ENCODE peak calls at places on chromosome 15, in nine cellular contexts. One of them, this sample, is unnamed.
A peak's percentile ranks its signal among the peaks of the same experiment; 100 is the strongest.

GRCh38 chr15:36883705-36884355 is 216.5 kb downstream of the MEIS2 start:
- DNase-seq in GM19239: peak; percentile 71
- DNase-seq in progenitor cell of endocrine pancreas: peak; percentile 76
- DNase-seq in GM18507: peak; percentile 47
- DNase-seq in CD8-positive, alpha-beta memory T cell: peak; percentile 18
- DNase-seq in activated B cell treated with CpG ODN at 0.5 μM for 24 hours: peak; percentile 23
- DNase-seq in glutamatergic neuron: peak; percentile 94
- DNase-seq in GM20000: peak; percentile 87
- DNase-seq in tibial nerve: peak; percentile 67
- DNase-seq in this sample: no peak

GRCh38 chr15:47813985-47814384 is 96.7 kb downstream of the SEMA6D start:
- DNase-seq in GM18507: peak; percentile 18
- DNase-seq in glutamatergic neuron: no peak
- DNase-seq in GM19239: peak; percentile 23
- DNase-seq in GM20000: peak; percentile 68
- DNase-seq in progenitor cell of endocrine pancreas: no peak
- DNase-seq in tibial nerve: no peak
- DNase-seq in CD8-positive, alpha-beta memory T cell: no peak
- DNase-seq in activated B cell treated with CpG ODN at 0.5 μM for 24 hours: no peak
- DNase-seq in this sample: no peak

GRCh38 chr15:62110000-62110851 is 43.4 kb downstream of the C2CD4A start:
- DNase-seq in glutamatergic neuron: peak; percentile 40
- DNase-seq in tibial nerve: no peak
- DNase-seq in GM20000: no peak
- DNase-seq in GM18507: no peak
- DNase-seq in GM19239: no peak
- DNase-seq in progenitor cell of endocrine pancreas: no peak
- DNase-seq in CD8-positive, alpha-beta memory T cell: no peak
- DNase-seq in activated B cell treated with CpG ODN at 0.5 μM for 24 hours: no peak
- DNase-seq in this sample: peak; percentile 85

GRCh38 chr15:59438891-59439290 is 905 bp downstream of the FAM81A start:
- DNase-seq in activated B cell treated with CpG ODN at 0.5 μM for 24 hours: no peak
- DNase-seq in GM18507: no peak
- DNase-seq in tibial nerve: no peak
- DNase-seq in glutamatergic neuron: no peak
- DNase-seq in progenitor cell of endocrine pancreas: no peak
- DNase-seq in GM19239: no peak
- DNase-seq in GM20000: no peak
- DNase-seq in CD8-positive, alpha-beta memory T cell: no peak
- DNase-seq in this sample: peak; percentile 77

GRCh38 chr15:49225572-49226281 is 55.7 kb downstream of the GALK2 start:
- DNase-seq in glutamatergic neuron: peak; percentile 62
- DNase-seq in GM18507: no peak
- DNase-seq in tibial nerve: no peak
- DNase-seq in GM20000: no peak
- DNase-seq in progenitor cell of endocrine pancreas: no peak
- DNase-seq in GM19239: no peak
- DNase-seq in activated B cell treated with CpG ODN at 0.5 μM for 24 hours: no peak
- DNase-seq in CD8-positive, alpha-beta memory T cell: no peak
- DNase-seq in this sample: no peak

GRCh38 chr15:49290204-49290603 is 120.2 kb downstream of the GALK2 start:
- DNase-seq in activated B cell treated with CpG ODN at 0.5 μM for 24 hours: no peak
- DNase-seq in tibial nerve: no peak
- DNase-seq in GM20000: no peak
- DNase-seq in GM18507: no peak
- DNase-seq in CD8-positive, alpha-beta memory T cell: no peak
- DNase-seq in progenitor cell of endocrine pancreas: no peak
- DNase-seq in GM19239: no peak
- DNase-seq in glutamatergic neuron: no peak
- DNase-seq in this sample: no peak

GRCh38 chr15:91975241-91975978 is 121.9 kb downstream of the SLCO3A1 start:
- DNase-seq in glutamatergic neuron: no peak
- DNase-seq in CD8-positive, alpha-beta memory T cell: no peak
- DNase-seq in GM19239: no peak
- DNase-seq in GM18507: no peak
- DNase-seq in GM20000: no peak
- DNase-seq in activated B cell treated with CpG ODN at 0.5 μM for 24 hours: no peak
- DNase-seq in progenitor cell of endocrine pancreas: no peak
- DNase-seq in tibial nerve: no peak
- DNase-seq in this sample: no peak

GRCh38 chr15:38553071-38553470 is 11.5 kb downstream of the RASGRP1 start:
- DNase-seq in GM20000: no peak
- DNase-seq in glutamatergic neuron: no peak
- DNase-seq in CD8-positive, alpha-beta memory T cell: no peak
- DNase-seq in GM19239: no peak
- DNase-seq in progenitor cell of endocrine pancreas: no peak
- DNase-seq in GM18507: no peak
- DNase-seq in tibial nerve: no peak
- DNase-seq in activated B cell treated with CpG ODN at 0.5 μM for 24 hours: no peak
- DNase-seq in this sample: no peak

GRCh38 chr15:69328739-69329138 is 30.0 kb downstream of the PAQR5 start:
- DNase-seq in GM18507: no peak
- DNase-seq in tibial nerve: no peak
- DNase-seq in glutamatergic neuron: no peak
- DNase-seq in progenitor cell of endocrine pancreas: no peak
- DNase-seq in CD8-positive, alpha-beta memory T cell: no peak
- DNase-seq in GM20000: no peak
- DNase-seq in activated B cell treated with CpG ODN at 0.5 μM for 24 hours: no peak
- DNase-seq in GM19239: no peak
- DNase-seq in this sample: no peak

GRCh38 chr15:64825081-64825430 is 391 bp downstream of the PIF1 start:
- DNase-seq in GM20000: no peak
- DNase-seq in tibial nerve: no peak
- DNase-seq in progenitor cell of endocrine pancreas: no peak
- DNase-seq in GM18507: no peak
- DNase-seq in GM19239: no peak
- DNase-seq in CD8-positive, alpha-beta memory T cell: no peak
- DNase-seq in activated B cell treated with CpG ODN at 0.5 μM for 24 hours: no peak
- DNase-seq in glutamatergic neuron: no peak
- DNase-seq in this sample: no peak

GRCh38 chr15:47609693-47610092 is 107.6 kb upstream of the SEMA6D start:
- DNase-seq in glutamatergic neuron: no peak
- DNase-seq in tibial nerve: no peak
- DNase-seq in GM19239: no peak
- DNase-seq in CD8-positive, alpha-beta memory T cell: no peak
- DNase-seq in GM18507: no peak
- DNase-seq in GM20000: no peak
- DNase-seq in activated B cell treated with CpG ODN at 0.5 μM for 24 hours: no peak
- DNase-seq in progenitor cell of endocrine pancreas: no peak
- DNase-seq in this sample: no peak

GRCh38 chr15:30062881-30063280 is 19.9 kb upstream of the GOLGA8J start:
- DNase-seq in GM20000: no peak
- DNase-seq in GM18507: no peak
- DNase-seq in progenitor cell of endocrine pancreas: no peak
- DNase-seq in glutamatergic neuron: no peak
- DNase-seq in activated B cell treated with CpG ODN at 0.5 μM for 24 hours: no peak
- DNase-seq in CD8-positive, alpha-beta memory T cell: no peak
- DNase-seq in GM19239: no peak
- DNase-seq in tibial nerve: no peak
- DNase-seq in this sample: no peak

GRCh38 chr15:82043726-82044372 is 2.0 kb downstream of the MEX3B start:
- DNase-seq in CD8-positive, alpha-beta memory T cell: no peak
- DNase-seq in tibial nerve: no peak
- DNase-seq in glutamatergic neuron: peak; percentile 35
- DNase-seq in GM18507: no peak
- DNase-seq in progenitor cell of endocrine pancreas: no peak
- DNase-seq in activated B cell treated with CpG ODN at 0.5 μM for 24 hours: no peak
- DNase-seq in GM19239: no peak
- DNase-seq in GM20000: no peak
- DNase-seq in this sample: no peak

GRCh38 chr15:40108061-40108854 is 421 bp downstream of the BMF start:
- DNase-seq in CD8-positive, alpha-beta memory T cell: no peak
- DNase-seq in glutamatergic neuron: peak; percentile 38
- DNase-seq in GM20000: peak; percentile 56
- DNase-seq in activated B cell treated with CpG ODN at 0.5 μM for 24 hours: no peak
- DNase-seq in GM19239: no peak
- DNase-seq in tibial nerve: no peak
- DNase-seq in GM18507: no peak
- DNase-seq in progenitor cell of endocrine pancreas: no peak
- DNase-seq in this sample: no peak

GRCh38 chr15:60426870-60427528 is 29.2 kb upstream of the ANXA2 start:
- DNase-seq in tibial nerve: no peak
- DNase-seq in activated B cell treated with CpG ODN at 0.5 μM for 24 hours: no peak
- DNase-seq in progenitor cell of endocrine pancreas: no peak
- DNase-seq in GM18507: no peak
- DNase-seq in GM20000: no peak
- DNase-seq in CD8-positive, alpha-beta memory T cell: no peak
- DNase-seq in glutamatergic neuron: no peak
- DNase-seq in GM19239: no peak
- DNase-seq in this sample: no peak

GRCh38 chr15:76337047-76337738 is 620 bp downstream of the ISL2 start:
- DNase-seq in progenitor cell of endocrine pancreas: no peak
- DNase-seq in CD8-positive, alpha-beta memory T cell: peak; percentile 17
- DNase-seq in tibial nerve: no peak
- DNase-seq in GM18507: no peak
- DNase-seq in activated B cell treated with CpG ODN at 0.5 μM for 24 hours: no peak
- DNase-seq in glutamatergic neuron: no peak
- DNase-seq in GM20000: peak; percentile 43
- DNase-seq in GM19239: peak; percentile 20
- DNase-seq in this sample: no peak

GRCh38 chr15:85616549-85616948 is 178.2 kb downstream of the KLHL25 start:
- DNase-seq in glutamatergic neuron: no peak
- DNase-seq in GM19239: no peak
- DNase-seq in GM20000: no peak
- DNase-seq in tibial nerve: no peak
- DNase-seq in activated B cell treated with CpG ODN at 0.5 μM for 24 hours: no peak
- DNase-seq in GM18507: no peak
- DNase-seq in CD8-positive, alpha-beta memory T cell: no peak
- DNase-seq in progenitor cell of endocrine pancreas: no peak
- DNase-seq in this sample: no peak

GRCh38 chr15:95129589-95129988 is 898.2 kb downstream of the MCTP2 start:
- DNase-seq in tibial nerve: no peak
- DNase-seq in GM19239: no peak
- DNase-seq in CD8-positive, alpha-beta memory T cell: no peak
- DNase-seq in glutamatergic neuron: no peak
- DNase-seq in activated B cell treated with CpG ODN at 0.5 μM for 24 hours: no peak
- DNase-seq in progenitor cell of endocrine pancreas: no peak
- DNase-seq in GM20000: no peak
- DNase-seq in GM18507: no peak
- DNase-seq in this sample: no peak

GRCh38 chr15:63372018-63372705 is 9.5 kb downstream of the CA12 start:
- DNase-seq in GM20000: no peak
- DNase-seq in GM19239: no peak
- DNase-seq in glutamatergic neuron: no peak
- DNase-seq in CD8-positive, alpha-beta memory T cell: no peak
- DNase-seq in tibial nerve: no peak
- DNase-seq in progenitor cell of endocrine pancreas: no peak
- DNase-seq in GM18507: no peak
- DNase-seq in activated B cell treated with CpG ODN at 0.5 μM for 24 hours: no peak
- DNase-seq in this sample: no peak

GRCh38 chr15:47820047-47820779 is 102.9 kb downstream of the SEMA6D start:
- DNase-seq in GM19239: no peak
- DNase-seq in GM20000: no peak
- DNase-seq in CD8-positive, alpha-beta memory T cell: no peak
- DNase-seq in progenitor cell of endocrine pancreas: no peak
- DNase-seq in activated B cell treated with CpG ODN at 0.5 μM for 24 hours: no peak
- DNase-seq in GM18507: no peak
- DNase-seq in glutamatergic neuron: no peak
- DNase-seq in tibial nerve: no peak
- DNase-seq in this sample: no peak

GRCh38 chr15:89743594-89743993 is 7.5 kb downstream of the MESP1 start:
- DNase-seq in glutamatergic neuron: no peak
- DNase-seq in activated B cell treated with CpG ODN at 0.5 μM for 24 hours: no peak
- DNase-seq in GM19239: no peak
- DNase-seq in GM20000: no peak
- DNase-seq in CD8-positive, alpha-beta memory T cell: no peak
- DNase-seq in tibial nerve: no peak
- DNase-seq in GM18507: no peak
- DNase-seq in progenitor cell of endocrine pancreas: no peak
- DNase-seq in this sample: no peak

GRCh38 chr15:31269961-31270575 is 56.6 kb upstream of the KLF13 start:
- DNase-seq in GM18507: no peak
- DNase-seq in GM19239: no peak
- DNase-seq in progenitor cell of endocrine pancreas: no peak
- DNase-seq in glutamatergic neuron: no peak
- DNase-seq in GM20000: no peak
- DNase-seq in CD8-positive, alpha-beta memory T cell: no peak
- DNase-seq in tibial nerve: no peak
- DNase-seq in activated B cell treated with CpG ODN at 0.5 μM for 24 hours: no peak
- DNase-seq in this sample: peak; percentile 37

GRCh38 chr15:49589030-49589429 is 31.6 kb downstream of the FAM227B start:
- DNase-seq in glutamatergic neuron: no peak
- DNase-seq in GM18507: no peak
- DNase-seq in CD8-positive, alpha-beta memory T cell: no peak
- DNase-seq in activated B cell treated with CpG ODN at 0.5 μM for 24 hours: no peak
- DNase-seq in GM20000: peak; percentile 6
- DNase-seq in progenitor cell of endocrine pancreas: no peak
- DNase-seq in GM19239: peak; percentile 0
- DNase-seq in tibial nerve: no peak
- DNase-seq in this sample: no peak

GRCh38 chr15:82890338-82891024 is 62.0 kb downstream of the HOMER2 start:
- DNase-seq in GM18507: no peak
- DNase-seq in tibial nerve: no peak
- DNase-seq in activated B cell treated with CpG ODN at 0.5 μM for 24 hours: no peak
- DNase-seq in CD8-positive, alpha-beta memory T cell: no peak
- DNase-seq in GM19239: no peak
- DNase-seq in progenitor cell of endocrine pancreas: no peak
- DNase-seq in glutamatergic neuron: no peak
- DNase-seq in GM20000: no peak
- DNase-seq in this sample: no peak

GRCh38 chr15:74978503-74978902 is 16.9 kb upstream of the SCAMP5 start:
- DNase-seq in GM20000: no peak
- DNase-seq in tibial nerve: no peak
- DNase-seq in activated B cell treated with CpG ODN at 0.5 μM for 24 hours: no peak
- DNase-seq in CD8-positive, alpha-beta memory T cell: no peak
- DNase-seq in GM19239: no peak
- DNase-seq in progenitor cell of endocrine pancreas: no peak
- DNase-seq in GM18507: no peak
- DNase-seq in glutamatergic neuron: no peak
- DNase-seq in this sample: no peak

GRCh38 chr15:37204698-37205097 is 104.3 kb upstream of the MEIS2 start:
- DNase-seq in GM20000: no peak
- DNase-seq in progenitor cell of endocrine pancreas: no peak
- DNase-seq in activated B cell treated with CpG ODN at 0.5 μM for 24 hours: no peak
- DNase-seq in glutamatergic neuron: no peak
- DNase-seq in GM19239: no peak
- DNase-seq in tibial nerve: no peak
- DNase-seq in CD8-positive, alpha-beta memory T cell: no peak
- DNase-seq in GM18507: no peak
- DNase-seq in this sample: no peak

GRCh38 chr15:31300208-31300661 is 26.4 kb upstream of the KLF13 start:
- DNase-seq in tibial nerve: peak; percentile 18
- DNase-seq in GM19239: no peak
- DNase-seq in glutamatergic neuron: no peak
- DNase-seq in progenitor cell of endocrine pancreas: no peak
- DNase-seq in GM18507: no peak
- DNase-seq in CD8-positive, alpha-beta memory T cell: no peak
- DNase-seq in activated B cell treated with CpG ODN at 0.5 μM for 24 hours: no peak
- DNase-seq in GM20000: no peak
- DNase-seq in this sample: peak; percentile 53

This sample was measured in esophagus muscularis mucosa.